ENCODE peak calls at places on chromosomes 3 and 15, in ten cellular contexts. I is ovary; U is heart left ventricle; P is AG09309; C is CD8-positive, alpha-beta T cell; S is left ventricle myocardium inferior; Z is IMR-90; O is Caco-2; B is DND-41; W is astrocyte of the cerebellum. D is an unnamed sample.

GRCh38 chr15:48336940-48337339 is 5.7 kb downstream of the DUT start:
- DNase-seq in I (no peak), U (no peak), P (no peak), C (peak), S (no peak), Z (peak), O (peak), B (peak), W (no peak), D (peak)

GRCh38 chr3:152270944-152271343 is 2.2 kb downstream of the MBNL1 start:
- DNase-seq in I (no peak), U (no peak), P (no peak), C (no peak), S (no peak), Z (no peak), O (no peak), B (no peak), W (no peak), D (no peak)

GRCh38 chr3:149494022-149494758 is 19.7 kb downstream of the TM4SF4 start:
- DNase-seq in I (peak), U (peak), P (no peak), C (no peak), S (no peak), Z (peak), O (peak), B (peak), W (peak), D (peak)

GRCh38 chr3:112718967-112719366 is 78.0 kb upstream of the CCDC80 start:
- DNase-seq in I (no peak), U (no peak), P (no peak), C (no peak), S (no peak), Z (no peak), O (no peak), B (no peak), W (no peak), D (no peak)

GRCh38 chr3:25428003-25428861 is at the start of gene RARB:
- DNase-seq in I (peak), U (peak), P (peak), C (no peak), S (peak), Z (peak), O (peak), B (no peak), W (peak), D (peak)

GRCh38 chr3:16069149-16069922 is 105.1 kb upstream of the GALNT15 start:
- DNase-seq in I (no peak), U (no peak), P (peak), C (no peak), S (no peak), Z (peak), O (peak), B (no peak), W (peak), D (no peak)

GRCh38 chr3:76638006-76638405 is 401.9 kb upstream of the ROBO2 start:
- DNase-seq in I (no peak), U (no peak), P (no peak), C (no peak), S (no peak), Z (peak), O (no peak), B (no peak), W (no peak), D (no peak)

GRCh38 chr15:90294601-90295269 is 29.3 kb downstream of the NGRN start:
- DNase-seq in I (no peak), U (no peak), P (no peak), C (no peak), S (no peak), Z (no peak), O (no peak), B (no peak), W (no peak), D (no peak)

GRCh38 chr3:58180940-58181587 is 29.7 kb downstream of the DNASE1L3 start:
- DNase-seq in I (no peak), U (no peak), P (no peak), C (no peak), S (no peak), Z (no peak), O (no peak), B (no peak), W (no peak), D (no peak)

GRCh38 chr15:52440414-52440813 is 88.3 kb downstream of the MYO5A start:
- DNase-seq in I (no peak), U (no peak), P (no peak), C (no peak), S (no peak), Z (peak), O (no peak), B (no peak), W (no peak), D (no peak)

GRCh38 chr15:36958611-36959010 is 141.7 kb downstream of the MEIS2 start:
- DNase-seq in I (no peak), U (no peak), P (no peak), C (no peak), S (no peak), Z (no peak), O (no peak), B (no peak), W (no peak), D (no peak)

GRCh38 chr15:93072011-93072410 is 17.0 kb downstream of the RGMA start:
- DNase-seq in I (no peak), U (no peak), P (no peak), C (no peak), S (no peak), Z (peak), O (no peak), B (no peak), W (peak), D (no peak)

GRCh38 chr3:150545419-150546225 is 674 bp downstream of the SERP1 start:
- DNase-seq in I (no peak), U (no peak), P (no peak), C (peak), S (peak), Z (no peak), O (peak), B (peak), W (no peak), D (peak)

GRCh38 chr3:108152261-108152660 is 61.4 kb upstream of the CD47 start:
- DNase-seq in I (no peak), U (no peak), P (no peak), C (no peak), S (no peak), Z (no peak), O (no peak), B (no peak), W (no peak), D (no peak)

GRCh38 chr3:105415981-105416380 is 49.3 kb downstream of the ALCAM start:
- DNase-seq in I (no peak), U (no peak), P (no peak), C (no peak), S (no peak), Z (peak), O (no peak), B (no peak), W (no peak), D (no peak)

GRCh38 chr15:74593122-74593521 is 22.5 kb upstream of the CLK3 start:
- DNase-seq in I (no peak), U (no peak), P (no peak), C (no peak), S (no peak), Z (no peak), O (no peak), B (no peak), W (no peak), D (no peak)

GRCh38 chr15:66215811-66216210 is 37.7 kb downstream of the MEGF11 start:
- DNase-seq in I (no peak), U (no peak), P (no peak), C (no peak), S (no peak), Z (no peak), O (no peak), B (no peak), W (no peak), D (no peak)

GRCh38 chr15:100340721-100341661 is 784 bp downstream of the ADAMTS17 start:
- DNase-seq in I (no peak), U (no peak), P (no peak), C (no peak), S (no peak), Z (no peak), O (no peak), B (no peak), W (no peak), D (no peak)

GRCh38 chr3:154023148-154023547 is 98.0 kb upstream of the ARHGEF26 start:
- DNase-seq in I (no peak), U (no peak), P (no peak), C (no peak), S (no peak), Z (no peak), O (peak), B (no peak), W (no peak), D (no peak)

GRCh38 chr3:154015307-154015706 is 105.9 kb upstream of the ARHGEF26 start:
- DNase-seq in I (no peak), U (no peak), P (no peak), C (no peak), S (no peak), Z (no peak), O (no peak), B (no peak), W (no peak), D (no peak)

GRCh38 chr3:154022603-154023002 is 98.6 kb upstream of the ARHGEF26 start:
- DNase-seq in I (no peak), U (no peak), P (no peak), C (no peak), S (no peak), Z (no peak), O (no peak), B (no peak), W (no peak), D (no peak)

GRCh38 chr3:154018100-154018696 is 103.0 kb upstream of the ARHGEF26 start:
- DNase-seq in I (no peak), U (no peak), P (no peak), C (peak), S (no peak), Z (peak), O (peak), B (peak), W (no peak), D (peak)
- TF ChIP-seq CTCF in I (no peak), U (peak), P (peak), C (no peak), S (no peak), Z (peak), O (peak), B (peak), W (peak), D (peak)

GRCh38 chr3:18346097-18346496 is 79.0 kb downstream of the SATB1 start:
- DNase-seq in I (no peak), U (no peak), P (no peak), C (no peak), S (no peak), Z (no peak), O (no peak), B (no peak), W (no peak), D (no peak)

GRCh38 chr3:18351823-18352744 is 73.1 kb downstream of the SATB1 start:
- DNase-seq in I (no peak), U (no peak), P (no peak), C (no peak), S (no peak), Z (no peak), O (no peak), B (no peak), W (no peak), D (no peak)

GRCh38 chr3:18351069-18351628 is 74.0 kb downstream of the SATB1 start:
- DNase-seq in I (no peak), U (no peak), P (no peak), C (no peak), S (no peak), Z (no peak), O (no peak), B (no peak), W (no peak), D (no peak)

GRCh38 chr3:18345015-18345367 is 80.1 kb downstream of the SATB1 start:
- DNase-seq in I (no peak), U (no peak), P (no peak), C (no peak), S (no peak), Z (no peak), O (no peak), B (no peak), W (no peak), D (no peak)

GRCh38 chr3:18349197-18349798 is 75.8 kb downstream of the SATB1 start:
- DNase-seq in I (no peak), U (no peak), P (no peak), C (no peak), S (no peak), Z (no peak), O (no peak), B (no peak), W (no peak), D (no peak)
- H3K4me3 ChIP-seq in I (no peak), U (no peak), P (no peak), C (no peak), S (no peak), Z (no peak), O (no peak), B (no peak), W (no peak), D (no peak)

DNA sequence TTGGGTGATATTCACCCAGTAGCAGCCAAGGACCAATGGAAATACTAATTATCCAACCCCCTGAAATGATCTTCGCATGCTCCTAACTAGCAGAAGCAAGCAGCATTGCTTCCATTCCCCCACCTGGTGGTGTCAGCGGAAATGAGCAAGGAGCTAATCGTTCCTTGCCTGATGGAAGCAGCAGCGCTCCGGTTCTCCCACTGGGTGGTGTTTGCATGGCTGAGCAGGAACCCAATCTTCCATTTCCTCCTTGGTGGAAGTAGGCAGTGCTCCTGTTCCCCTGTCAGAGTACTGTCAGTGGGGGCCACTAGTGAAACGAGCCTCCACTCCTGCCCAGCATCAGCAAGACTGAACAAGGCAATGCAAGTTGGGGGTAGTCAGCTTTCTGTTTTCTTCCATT is 311.5 kb downstream of the CACNA2D3 start:
- DNase-seq in I (no peak), U (no peak), P (no peak), C (no peak), S (no peak), Z (no peak), O (peak), B (no peak), W (no peak), D (peak)
- TF ChIP-seq CTCF in I (no peak), U (no peak), P (no peak), C (no peak), S (no peak), Z (no peak), O (peak), B (peak), W (peak), D (no peak)

GRCh38 chr15:81299630-81300273 is 24.2 kb downstream of the STARD5 start:
- DNase-seq in I (no peak), U (no peak), P (no peak), C (no peak), S (no peak), Z (no peak), O (no peak), B (no peak), W (no peak), D (no peak)
- H3K4me3 ChIP-seq in I (no peak), U (peak), P (no peak), C (peak), S (peak), Z (no peak), O (no peak), B (peak), W (no peak), D (peak)

GRCh38 chr15:68200016-68200861 is 4.9 kb downstream of the CALML4 start:
- DNase-seq in I (no peak), U (no peak), P (no peak), C (no peak), S (no peak), Z (no peak), O (no peak), B (no peak), W (no peak), D (no peak)
- TF ChIP-seq CTCF in I (no peak), U (no peak), P (no peak), C (no peak), S (no peak), Z (no peak), O (no peak), B (no peak), W (no peak), D (no peak)

D was measured in GM12865.